ENCODE peak calls at places on chromosomes 1 and 21, in six cellular contexts. P is astrocyte, J is body of pancreas, A is PC-3, V is psoas muscle, K is nephron progenitor cell. X is an unnamed sample.

GRCh38 chr1:169680377-169681019 is 30.9 kb downstream of the SELL start:
- DNase-seq in P (no peak), J (no peak), A (no peak), V (no peak), K (no peak), X (no peak)

GRCh38 chr1:188170446-188170845 is 1341.7 kb downstream of the PLA2G4A start:
- DNase-seq in P (no peak), J (no peak), A (no peak), V (no peak), K (no peak), X (no peak)

GRCh38 chr1:39412892-39413291 is 78.5 kb upstream of the BMP8A start:
- DNase-seq in P (no peak), J (no peak), A (no peak), V (no peak), K (no peak), X (no peak)

GRCh38 chr1:77966291-77966690 is 12.6 kb downstream of the FUBP1 start:
- DNase-seq in P (no peak), J (no peak), A (no peak), V (no peak), K (no peak), X (no peak)

GRCh38 chr21:36022704-36023103 is 37.6 kb downstream of the SETD4 start:
- DNase-seq in P (no peak), J (no peak), A (no peak), V (no peak), K (no peak), X (no peak)

GRCh38 chr21:45695086-45695485 is 51.6 kb downstream of the PCBP3 start:
- DNase-seq in P (no peak), J (no peak), A (no peak), V (no peak), K (peak; percentile 20), X (no peak)

GRCh38 chr1:159428536-159428935 is 3.5 kb upstream of the OR10J4 start:
- DNase-seq in P (no peak), J (no peak), A (no peak), V (no peak), K (no peak), X (no peak)

GRCh38 chr1:165842363-165843129 is 15.1 kb downstream of the UCK2 start:
- DNase-seq in P (peak; percentile 36), J (no peak), A (peak; percentile 56), V (no peak), K (no peak), X (no peak)

GRCh38 chr1:84809023-84809422 is 84.0 kb downstream of the LPAR3 start:
- DNase-seq in P (no peak), J (no peak), A (no peak), V (no peak), K (no peak), X (no peak)

GRCh38 chr1:224433671-224434446 is 738 bp downstream of the WDR26 start:
- DNase-seq in P (no peak), J (peak; percentile 44), A (no peak), V (peak; percentile 78), K (peak; percentile 64), X (no peak)

GRCh38 chr1:25927541-25928265 is 21.5 kb upstream of the STMN1 start:
- DNase-seq in P (no peak), J (no peak), A (no peak), V (no peak), K (peak; percentile 53), X (no peak)

GRCh38 chr1:209202826-209203439 is 380.6 kb upstream of the CAMK1G start:
- DNase-seq in P (peak; percentile 33), J (peak; percentile 16), A (peak; percentile 84), V (no peak), K (peak; percentile 28), X (peak; percentile 46)

GRCh38 chr1:63874278-63874880 is 100.6 kb downstream of the ROR1 start:
- DNase-seq in P (peak; percentile 78), J (no peak), A (peak; percentile 38), V (no peak), K (no peak), X (no peak)

GRCh38 chr1:204227351-204227750 is 13.6 kb upstream of the GOLT1A start:
- DNase-seq in P (no peak), J (no peak), A (no peak), V (no peak), K (no peak), X (no peak)

GRCh38 chr21:40165671-40166070 is 298.4 kb downstream of the PCP4 start:
- DNase-seq in P (peak; percentile 74), J (no peak), A (no peak), V (no peak), K (no peak), X (no peak)

GRCh38 chr1:76868916-76869315 is 1.6 kb downstream of the ST6GALNAC5 start:
- DNase-seq in P (no peak), J (no peak), A (no peak), V (no peak), K (peak; percentile 60), X (no peak)

GRCh38 chr1:231357831-231358354 is 19.8 kb downstream of the SPRTN start:
- DNase-seq in P (peak; percentile 63), J (peak; percentile 23), A (peak; percentile 79), V (peak; percentile 63), K (no peak), X (no peak)

GRCh38 chr21:17828223-17828622 is 9.1 kb upstream of the C21orf91 start:
- DNase-seq in P (peak; percentile 43), J (no peak), A (no peak), V (no peak), K (no peak), X (no peak)

GRCh38 chr1:161185282-161185682 is 8.0 kb upstream of the B4GALT3 start:
- DNase-seq in P (peak; percentile 57), J (no peak), A (no peak), V (peak; percentile 77), K (no peak), X (no peak)

GRCh38 chr1:81032973-81033425 is 767.7 kb upstream of the ADGRL2 start:
- DNase-seq in P (no peak), J (no peak), A (no peak), V (no peak), K (no peak), X (no peak)

GRCh38 chr1:55064071-55064581 is 24.8 kb downstream of the PCSK9 start:
- DNase-seq in P (peak; percentile 10), J (no peak), A (no peak), V (no peak), K (no peak), X (no peak)

GRCh38 chr21:38669186-38669585 is 136.5 kb upstream of the ETS2 start:
- DNase-seq in P (peak; percentile 21), J (no peak), A (peak; percentile 56), V (no peak), K (no peak), X (no peak)

GRCh38 chr1:220734571-220735326 is 13.4 kb upstream of the MTARC2 start:
- DNase-seq in P (peak; percentile 75), J (no peak), A (peak; percentile 93), V (no peak), K (no peak), X (no peak)

GRCh38 chr1:154849645-154850131 is 20.4 kb downstream of the KCNN3 start:
- DNase-seq in P (no peak), J (no peak), A (no peak), V (no peak), K (no peak), X (no peak)

GRCh38 chr1:3264456-3264855 is 190.0 kb upstream of the ARHGEF16 start:
- DNase-seq in P (no peak), J (no peak), A (no peak), V (no peak), K (no peak), X (no peak)

GRCh38 chr1:39204441-39205081 is at the start of gene MACF1:
- DNase-seq in P (peak; percentile 98), J (no peak), A (peak; percentile 42), V (peak; percentile 73), K (peak; percentile 29), X (no peak)

GRCh38 chr1:15320267-15320666 is 73.2 kb downstream of the FHAD1 start:
- DNase-seq in P (no peak), J (no peak), A (no peak), V (no peak), K (no peak), X (no peak)

GRCh38 chr1:183685112-183685713 is 32.1 kb upstream of the APOBEC4 start:
- DNase-seq in P (peak; percentile 10), J (peak; percentile 16), A (peak; percentile 67), V (no peak), K (peak; percentile 11), X (peak; percentile 39)

GRCh38 chr1:183633676-183634343 is 1.8 kb downstream of the ARPC5 start:
- DNase-seq in P (peak; percentile 87), J (no peak), A (peak; percentile 74), V (no peak), K (no peak), X (no peak)

GRCh38 chr1:23960291-23960718 is 677 bp downstream of the PNRC2 start:
- DNase-seq in P (peak; percentile 39), J (no peak), A (no peak), V (no peak), K (no peak), X (no peak)

GRCh38 chr1:23957096-23957495 is 2.5 kb upstream of the PNRC2 start:
- DNase-seq in P (no peak), J (peak; percentile 73), A (peak; percentile 86), V (no peak), K (no peak), X (no peak)

GRCh38 chr1:23959461-23960290 is at the start of gene PNRC2:
- DNase-seq in P (peak; percentile 89), J (peak; percentile 96), A (peak; percentile 95), V (peak; percentile 98), K (peak; percentile 96), X (peak; percentile 68)

GRCh38 chr1:23963617-23964234 is 4.1 kb downstream of the PNRC2 start:
- DNase-seq in P (no peak), J (no peak), A (no peak), V (no peak), K (no peak), X (no peak)

GRCh38 chr1:23958810-23959460 is 693 bp upstream of the PNRC2 start:
- DNase-seq in P (peak; percentile 94), J (peak; percentile 71), A (peak; percentile 83), V (peak; percentile 89), K (peak; percentile 77), X (no peak)
- TF ChIP-seq CTCF in P (no peak), J (no peak), A (peak; percentile 43), V (peak; percentile 13), K (no peak), X (no peak)

GRCh38 chr1:44103270-44104131 is 15.1 kb upstream of the KLF17 start:
- DNase-seq in P (no peak), J (peak; percentile 15), A (no peak), V (no peak), K (peak; percentile 61), X (no peak)
- TF ChIP-seq CTCF in P (no peak), J (no peak), A (no peak), V (no peak), K (peak; percentile 39), X (no peak)

DNA sequence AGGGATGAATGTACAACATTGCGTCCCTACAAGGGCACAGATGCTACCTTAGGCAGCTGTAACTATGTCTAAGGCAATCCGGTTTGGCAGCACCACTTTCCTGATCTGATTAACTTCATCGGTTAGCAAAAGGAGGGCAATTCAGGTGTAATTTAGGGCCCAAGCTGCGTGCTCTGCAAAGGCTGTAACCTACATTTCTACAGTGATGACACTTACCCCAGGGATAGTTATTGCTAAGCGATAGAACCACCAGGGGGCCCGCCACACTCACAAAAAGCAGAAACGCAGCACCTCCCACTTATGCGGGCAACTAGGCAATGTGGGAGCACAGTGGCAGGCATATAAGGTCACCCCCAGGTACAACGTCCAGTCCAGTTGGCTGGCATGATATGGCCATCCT is 113.5 kb downstream of the GDAP2 start:
- DNase-seq in P (no peak), J (peak; percentile 41), A (peak; percentile 32), V (no peak), K (no peak), X (no peak)
- TF ChIP-seq CTCF in P (no peak), J (no peak), A (peak; percentile 52), V (no peak), K (no peak), X (no peak)

GRCh38 chr1:19064906-19065450 is 108.5 kb upstream of the IFFO2 start:
- DNase-seq in P (no peak), J (no peak), A (no peak), V (no peak), K (no peak), X (no peak)
- TF ChIP-seq CTCF in P (no peak), J (no peak), A (no peak), V (no peak), K (no peak), X (no peak)

X was measured in D721Med.